ENCODE peak calls at places on chromosomes 5 and 9, in seven cellular contexts. One of them, this sample, is unnamed.

GRCh38 chr9:121956808-121957207 is 136.3 kb downstream of the TTLL11 start:
- DNase-seq in IMR-90: no peak
- DNase-seq in WTC11: no peak
- DNase-seq in lower leg skin: no peak
- DNase-seq in PC-9: no peak
- DNase-seq in mammary epithelial cell: no peak
- DNase-seq in lung: no peak
- DNase-seq in this sample: no peak

GRCh38 chr5:78509884-78510769 is 138.4 kb downstream of the LHFPL2 start:
- DNase-seq in IMR-90: no peak
- DNase-seq in WTC11: peak; percentile 74
- DNase-seq in lower leg skin: peak; percentile 89
- DNase-seq in PC-9: peak; percentile 70
- DNase-seq in mammary epithelial cell: peak; percentile 43
- DNase-seq in lung: peak; percentile 70
- DNase-seq in this sample: no peak

GRCh38 chr9:120909904-120910303 is 16.7 kb downstream of the TRAF1 start:
- DNase-seq in IMR-90: no peak
- DNase-seq in WTC11: no peak
- DNase-seq in lower leg skin: peak; percentile 78
- DNase-seq in PC-9: peak; percentile 32
- DNase-seq in mammary epithelial cell: peak; percentile 60
- DNase-seq in lung: no peak
- DNase-seq in this sample: no peak

GRCh38 chr5:45609661-45610060 is 86.5 kb downstream of the HCN1 start:
- DNase-seq in IMR-90: no peak
- DNase-seq in WTC11: no peak
- DNase-seq in lower leg skin: no peak
- DNase-seq in PC-9: no peak
- DNase-seq in mammary epithelial cell: no peak
- DNase-seq in lung: no peak
- DNase-seq in this sample: no peak

GRCh38 chr5:55407059-55407684 is 99.4 kb downstream of the MTREX start:
- DNase-seq in IMR-90: peak; percentile 64
- DNase-seq in WTC11: no peak
- DNase-seq in lower leg skin: no peak
- DNase-seq in PC-9: peak; percentile 14
- DNase-seq in mammary epithelial cell: peak; percentile 23
- DNase-seq in lung: no peak
- DNase-seq in this sample: no peak

GRCh38 chr5:135834639-135835529 is at the start of gene SLC25A48:
- DNase-seq in IMR-90: peak; percentile 16
- DNase-seq in WTC11: peak; percentile 87
- DNase-seq in lower leg skin: peak; percentile 89
- DNase-seq in PC-9: no peak
- DNase-seq in mammary epithelial cell: peak; percentile 57
- DNase-seq in lung: peak; percentile 41
- DNase-seq in this sample: no peak

GRCh38 chr5:125712397-125712796 is 710.8 kb upstream of the GRAMD2B start:
- DNase-seq in IMR-90: no peak
- DNase-seq in WTC11: no peak
- DNase-seq in lower leg skin: no peak
- DNase-seq in PC-9: no peak
- DNase-seq in mammary epithelial cell: no peak
- DNase-seq in lung: no peak
- DNase-seq in this sample: no peak

GRCh38 chr5:5419291-5420210 is 2.9 kb upstream of the ICE1 start:
- DNase-seq in IMR-90: peak; percentile 92
- DNase-seq in WTC11: peak; percentile 19
- DNase-seq in lower leg skin: no peak
- DNase-seq in PC-9: peak; percentile 42
- DNase-seq in mammary epithelial cell: peak; percentile 53
- DNase-seq in lung: no peak
- DNase-seq in this sample: no peak

GRCh38 chr5:170278611-170279500 is 18.7 kb downstream of the LCP2 start:
- DNase-seq in IMR-90: no peak
- DNase-seq in WTC11: peak; percentile 26
- DNase-seq in lower leg skin: peak; percentile 82
- DNase-seq in PC-9: no peak
- DNase-seq in mammary epithelial cell: no peak
- DNase-seq in lung: peak; percentile 59
- DNase-seq in this sample: no peak

GRCh38 chr5:81482595-81482994 is 88.7 kb upstream of the ACOT12 start:
- DNase-seq in IMR-90: peak; percentile 6
- DNase-seq in WTC11: no peak
- DNase-seq in lower leg skin: no peak
- DNase-seq in PC-9: no peak
- DNase-seq in mammary epithelial cell: no peak
- DNase-seq in lung: no peak
- DNase-seq in this sample: no peak

GRCh38 chr5:177444106-177445051 is 2.2 kb upstream of the PRR7 start:
- DNase-seq in IMR-90: no peak
- DNase-seq in WTC11: no peak
- DNase-seq in lower leg skin: no peak
- DNase-seq in PC-9: no peak
- DNase-seq in mammary epithelial cell: no peak
- DNase-seq in lung: no peak
- DNase-seq in this sample: no peak

GRCh38 chr9:77583366-77583626 is 64.8 kb downstream of the GNA14 start:
- DNase-seq in IMR-90: no peak
- DNase-seq in WTC11: no peak
- DNase-seq in lower leg skin: no peak
- DNase-seq in PC-9: no peak
- DNase-seq in mammary epithelial cell: no peak
- DNase-seq in lung: no peak
- DNase-seq in this sample: no peak

GRCh38 chr9:122202099-122202498 is 26.7 kb downstream of the LHX6 start:
- DNase-seq in IMR-90: no peak
- DNase-seq in WTC11: no peak
- DNase-seq in lower leg skin: no peak
- DNase-seq in PC-9: no peak
- DNase-seq in mammary epithelial cell: no peak
- DNase-seq in lung: no peak
- DNase-seq in this sample: no peak

GRCh38 chr5:81646469-81646868 is 104.4 kb downstream of the SSBP2 start:
- DNase-seq in IMR-90: no peak
- DNase-seq in WTC11: no peak
- DNase-seq in lower leg skin: no peak
- DNase-seq in PC-9: no peak
- DNase-seq in mammary epithelial cell: no peak
- DNase-seq in lung: no peak
- DNase-seq in this sample: no peak

GRCh38 chr5:150530992-150531588 is 23.2 kb downstream of the NDST1 start:
- DNase-seq in IMR-90: no peak
- DNase-seq in WTC11: no peak
- DNase-seq in lower leg skin: no peak
- DNase-seq in PC-9: no peak
- DNase-seq in mammary epithelial cell: no peak
- DNase-seq in lung: no peak
- DNase-seq in this sample: no peak

GRCh38 chr5:103646698-103647614 is 84.4 kb upstream of the NUDT12 start:
- DNase-seq in IMR-90: no peak
- DNase-seq in WTC11: no peak
- DNase-seq in lower leg skin: no peak
- DNase-seq in PC-9: no peak
- DNase-seq in mammary epithelial cell: no peak
- DNase-seq in lung: no peak
- DNase-seq in this sample: no peak

GRCh38 chr9:94999832-95000231 is 273.3 kb downstream of the AOPEP start:
- DNase-seq in IMR-90: no peak
- DNase-seq in WTC11: no peak
- DNase-seq in lower leg skin: no peak
- DNase-seq in PC-9: no peak
- DNase-seq in mammary epithelial cell: no peak
- DNase-seq in lung: no peak
- DNase-seq in this sample: no peak

GRCh38 chr9:36134761-36135505 is 1.6 kb upstream of the GLIPR2 start:
- DNase-seq in IMR-90: no peak
- DNase-seq in WTC11: no peak
- DNase-seq in lower leg skin: no peak
- DNase-seq in PC-9: no peak
- DNase-seq in mammary epithelial cell: no peak
- DNase-seq in lung: no peak
- DNase-seq in this sample: no peak

GRCh38 chr9:36135791-36136276 is 699 bp upstream of the GLIPR2 start:
- DNase-seq in IMR-90: no peak
- DNase-seq in WTC11: peak; percentile 53
- DNase-seq in lower leg skin: peak; percentile 90
- DNase-seq in PC-9: no peak
- DNase-seq in mammary epithelial cell: peak; percentile 39
- DNase-seq in lung: no peak
- DNase-seq in this sample: no peak

GRCh38 chr9:36136894-36137391 is 410 bp downstream of the GLIPR2 start:
- DNase-seq in IMR-90: no peak
- DNase-seq in WTC11: no peak
- DNase-seq in lower leg skin: peak; percentile 90
- DNase-seq in PC-9: no peak
- DNase-seq in mammary epithelial cell: no peak
- DNase-seq in lung: no peak
- DNase-seq in this sample: no peak

GRCh38 chr9:36137392-36138004 is 965 bp downstream of the GLIPR2 start:
- DNase-seq in IMR-90: peak; percentile 38
- DNase-seq in WTC11: peak; percentile 22
- DNase-seq in lower leg skin: no peak
- DNase-seq in PC-9: no peak
- DNase-seq in mammary epithelial cell: no peak
- DNase-seq in lung: no peak
- DNase-seq in this sample: no peak

GRCh38 chr9:36136277-36136893 is at the start of gene GLIPR2:
- DNase-seq in IMR-90: peak; percentile 65
- DNase-seq in WTC11: peak; percentile 60
- DNase-seq in lower leg skin: peak; percentile 94
- DNase-seq in PC-9: peak; percentile 68
- DNase-seq in mammary epithelial cell: peak; percentile 66
- DNase-seq in lung: peak; percentile 80
- DNase-seq in this sample: no peak
- TF ChIP-seq CTCF in IMR-90: peak; percentile 37
- TF ChIP-seq CTCF in WTC11: no peak
- TF ChIP-seq CTCF in lower leg skin: no peak
- TF ChIP-seq CTCF in PC-9: no peak
- TF ChIP-seq CTCF in mammary epithelial cell: no peak
- TF ChIP-seq CTCF in lung: no peak
- TF ChIP-seq CTCF in this sample: no peak

GRCh38 chr9:15693701-15694100 is 140.9 kb downstream of the CCDC171 start:
- DNase-seq in IMR-90: no peak
- DNase-seq in WTC11: no peak
- DNase-seq in lower leg skin: no peak
- DNase-seq in PC-9: no peak
- DNase-seq in mammary epithelial cell: no peak
- DNase-seq in lung: no peak
- DNase-seq in this sample: no peak

GRCh38 chr9:15697459-15697858 is 144.6 kb downstream of the CCDC171 start:
- DNase-seq in IMR-90: peak; percentile 95
- DNase-seq in WTC11: no peak
- DNase-seq in lower leg skin: no peak
- DNase-seq in PC-9: peak; percentile 16
- DNase-seq in mammary epithelial cell: peak; percentile 79
- DNase-seq in lung: no peak
- DNase-seq in this sample: no peak

DNA sequence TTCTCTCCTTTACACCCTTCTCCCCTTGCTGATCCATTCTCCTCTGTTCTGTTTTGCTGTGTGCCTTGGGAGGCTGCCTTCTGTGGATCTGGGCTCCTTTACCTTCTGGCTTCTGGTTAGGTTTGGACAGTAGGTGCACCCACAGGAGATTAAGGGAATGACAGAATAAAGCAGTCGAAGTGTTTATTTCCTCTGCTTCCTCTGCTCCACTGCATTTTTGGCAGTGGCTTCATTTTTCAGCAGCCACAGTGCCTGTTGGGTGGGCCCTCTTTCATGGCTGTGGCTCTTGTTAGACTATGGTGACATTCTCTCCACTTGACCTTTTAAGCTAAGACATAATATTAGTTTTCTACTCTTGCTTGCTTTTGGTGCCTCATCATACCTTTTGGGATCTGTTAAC is 144.1 kb downstream of the CCDC171 start:
- DNase-seq in IMR-90: peak; percentile 36
- DNase-seq in WTC11: no peak
- DNase-seq in lower leg skin: no peak
- DNase-seq in PC-9: no peak
- DNase-seq in mammary epithelial cell: no peak
- DNase-seq in lung: no peak
- DNase-seq in this sample: no peak
- TF ChIP-seq CTCF in IMR-90: no peak
- TF ChIP-seq CTCF in WTC11: no peak
- TF ChIP-seq CTCF in lower leg skin: no peak
- TF ChIP-seq CTCF in PC-9: no peak
- TF ChIP-seq CTCF in mammary epithelial cell: no peak
- TF ChIP-seq CTCF in lung: no peak
- TF ChIP-seq CTCF in this sample: no peak

GRCh38 chr5:180116441-180117377 is 45.1 kb upstream of the RNF130 start:
- DNase-seq in IMR-90: no peak
- DNase-seq in WTC11: no peak
- DNase-seq in lower leg skin: no peak
- DNase-seq in PC-9: peak; percentile 76
- DNase-seq in mammary epithelial cell: peak; percentile 12
- DNase-seq in lung: no peak
- DNase-seq in this sample: no peak
- TF ChIP-seq CTCF in IMR-90: no peak
- TF ChIP-seq CTCF in WTC11: no peak
- TF ChIP-seq CTCF in lower leg skin: no peak
- TF ChIP-seq CTCF in PC-9: peak; percentile 80
- TF ChIP-seq CTCF in mammary epithelial cell: peak; percentile 39
- TF ChIP-seq CTCF in lung: no peak
- TF ChIP-seq CTCF in this sample: no peak

GRCh38 chr5:149448831-149449714 is 70.0 kb upstream of the IL17B start:
- DNase-seq in IMR-90: no peak
- DNase-seq in WTC11: peak; percentile 33
- DNase-seq in lower leg skin: no peak
- DNase-seq in PC-9: no peak
- DNase-seq in mammary epithelial cell: no peak
- DNase-seq in lung: no peak
- DNase-seq in this sample: no peak
- TF ChIP-seq CTCF in IMR-90: peak; percentile 55
- TF ChIP-seq CTCF in WTC11: no peak
- TF ChIP-seq CTCF in lower leg skin: no peak
- TF ChIP-seq CTCF in PC-9: peak; percentile 31
- TF ChIP-seq CTCF in mammary epithelial cell: peak; percentile 30
- TF ChIP-seq CTCF in lung: no peak
- TF ChIP-seq CTCF in this sample: no peak

DNA sequence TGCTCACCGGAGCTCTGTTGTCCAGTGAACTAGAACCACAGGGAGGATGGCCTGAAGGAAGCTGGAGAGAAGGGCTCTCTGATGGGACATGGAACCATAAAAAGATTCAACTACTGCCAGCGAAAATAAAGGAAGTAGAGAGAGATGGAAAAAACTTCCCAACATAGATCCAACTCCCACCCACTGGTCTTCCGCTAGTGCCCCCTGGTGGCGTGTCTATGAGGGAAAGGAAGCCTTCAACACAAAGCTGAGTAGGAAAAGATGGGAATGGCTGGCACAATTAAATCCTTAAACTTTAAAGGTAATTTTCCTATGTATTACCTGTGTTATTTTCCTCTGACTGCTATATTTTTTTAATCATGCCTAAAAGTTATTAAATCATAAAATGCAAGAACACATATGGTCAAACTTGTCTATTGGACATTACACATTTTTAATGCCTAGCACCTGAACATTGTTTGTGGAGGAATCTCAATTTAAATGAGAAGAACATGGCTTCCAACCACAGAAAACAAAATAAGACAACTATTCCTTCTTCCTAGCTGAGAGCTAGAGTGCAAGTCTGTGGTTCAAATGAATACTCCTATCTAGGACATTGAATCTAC is 51.5 kb downstream of the CEP120 start:
- DNase-seq in IMR-90: peak; percentile 7
- DNase-seq in WTC11: peak; percentile 75
- DNase-seq in lower leg skin: peak; percentile 83
- DNase-seq in PC-9: peak; percentile 14
- DNase-seq in mammary epithelial cell: peak; percentile 16
- DNase-seq in lung: peak; percentile 45
- DNase-seq in this sample: peak; percentile 30
- TF ChIP-seq CTCF in IMR-90: peak; percentile 49
- TF ChIP-seq CTCF in WTC11: peak; percentile 55
- TF ChIP-seq CTCF in lower leg skin: no peak
- TF ChIP-seq CTCF in PC-9: peak; percentile 59
- TF ChIP-seq CTCF in mammary epithelial cell: peak; percentile 53
- TF ChIP-seq CTCF in lung: no peak
- TF ChIP-seq CTCF in this sample: no peak